ENCODE peak calls at places on chromosomes 6 and 20, in six cellular contexts. Y, J, S, A, K and X are unnamed samples.

GRCh38 chr6:26284537-26285142 is 80.4 kb upstream of the BTN3A2 start:
- DNase-seq in Y (peak), A (peak), S (peak), J (peak), K (peak), X (no peak)

GRCh38 chr6:52839124-52840055 is 1.2 kb downstream of the GSTA5 start:
- DNase-seq in K (peak), Y (peak), J (peak), S (peak), A (peak), X (no peak)

GRCh38 chr6:155404937-155405336 is 50.7 kb downstream of the NOX3 start:
- DNase-seq in K (no peak), J (no peak), Y (no peak), A (no peak), S (no peak), X (no peak)

GRCh38 chr20:61500791-61501321 is 248.8 kb downstream of the CDH4 start:
- DNase-seq in J (peak), A (peak), Y (no peak), K (peak), S (no peak), X (no peak)

GRCh38 chr6:97669191-97669651 is 386.2 kb upstream of the MMS22L start:
- DNase-seq in S (no peak), A (no peak), J (peak), K (peak), Y (no peak), X (no peak)

GRCh38 chr6:159897603-159898002 is 6.8 kb downstream of the MAS1 start:
- DNase-seq in Y (no peak), S (no peak), K (no peak), A (no peak), J (no peak), X (no peak)

GRCh38 chr20:32155017-32155965 is 45.8 kb downstream of the TM9SF4 start:
- DNase-seq in Y (peak), J (peak), S (peak), A (peak), K (peak), X (peak)

GRCh38 chr6:126600258-126600916 is 260.5 kb downstream of the CENPW start:
- DNase-seq in J (no peak), K (no peak), Y (no peak), S (no peak), A (no peak), X (no peak)

GRCh38 chr6:1789092-1789491 is 179.4 kb downstream of the FOXC1 start:
- DNase-seq in Y (no peak), J (peak), A (peak), S (no peak), K (peak), X (no peak)

GRCh38 chr6:36833182-36833789 is 6.0 kb downstream of the CPNE5 start:
- DNase-seq in Y (no peak), A (no peak), K (no peak), S (no peak), J (no peak), X (no peak)

GRCh38 chr20:10119336-10119735 is 84.5 kb downstream of the ANKEF1 start:
- DNase-seq in J (no peak), S (no peak), Y (peak), K (no peak), A (no peak), X (no peak)

GRCh38 chr6:123745877-123746276 is 57.8 kb upstream of the NKAIN2 start:
- DNase-seq in Y (peak), S (no peak), J (peak), A (peak), K (peak), X (no peak)

GRCh38 chr6:109897025-109897424 is 81.1 kb upstream of the GPR6 start:
- DNase-seq in J (peak), A (no peak), K (no peak), Y (no peak), S (no peak), X (no peak)

GRCh38 chr20:31606928-31607639 is 2.0 kb downstream of the ID1 start:
- DNase-seq in K (peak), A (peak), J (peak), Y (peak), S (peak), X (no peak)

GRCh38 chr6:118876814-118877213 is 17.1 kb upstream of the ASF1A start:
- DNase-seq in Y (no peak), J (peak), S (peak), A (peak), K (peak), X (no peak)

GRCh38 chr20:2767768-2768631 is 32.4 kb downstream of the CPXM1 start:
- DNase-seq in J (peak), A (peak), Y (peak), S (peak), K (peak), X (peak)

GRCh38 chr6:37554480-37554819 is 54.8 kb upstream of the CCDC167 start:
- DNase-seq in J (peak), Y (no peak), S (peak), K (peak), A (no peak), X (no peak)

GRCh38 chr6:16471222-16471784 is 232.9 kb downstream of the GMPR start:
- DNase-seq in S (no peak), Y (no peak), K (no peak), A (no peak), J (peak), X (no peak)

GRCh38 chr6:28254340-28254618 is 2.2 kb upstream of the ZKSCAN4 start:
- DNase-seq in A (no peak), J (no peak), Y (no peak), S (no peak), K (no peak), X (no peak)
- TF ChIP-seq CTCF in A (no peak), J (no peak), Y (no peak), S (no peak), K (no peak), X (no peak)

DNA sequence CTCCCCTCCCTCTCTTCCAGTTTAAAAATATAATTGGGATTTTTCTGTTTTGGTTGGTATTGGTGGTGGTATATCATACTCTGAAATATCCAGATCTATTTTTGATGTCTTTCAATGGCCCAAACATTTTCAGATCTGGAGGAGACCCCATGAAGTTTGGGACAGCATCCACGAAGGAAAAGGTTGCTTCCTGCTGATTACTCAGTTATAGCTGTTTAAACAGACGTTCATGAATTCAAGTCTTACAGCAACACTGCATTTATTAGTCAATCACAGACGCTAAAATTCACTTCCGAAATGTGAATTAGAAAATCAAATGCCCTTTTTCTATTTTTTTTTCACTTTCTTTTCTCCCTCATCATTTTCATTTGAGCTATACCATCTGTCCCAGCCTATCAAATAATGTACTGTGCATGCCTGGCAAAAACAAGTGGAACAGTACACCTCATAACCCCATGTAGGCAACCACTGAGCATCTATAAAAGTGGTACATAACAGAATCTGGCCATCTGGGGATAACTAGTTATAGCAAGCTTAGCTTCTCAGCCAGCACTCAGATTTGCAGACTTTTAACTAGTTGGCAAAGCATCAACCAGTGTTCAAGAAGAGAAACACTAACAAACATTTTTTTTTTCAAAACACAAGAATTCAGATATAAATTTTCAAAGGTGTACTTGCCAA is 124.5 kb downstream of the HIVEP2 start:
- DNase-seq in Y (no peak), J (no peak), K (no peak), S (no peak), A (no peak), X (no peak)
- H3K4me3 ChIP-seq in Y (no peak), J (peak), K (peak), S (no peak), A (peak), X (no peak)

GRCh38 chr20:6086868-6087267 is 33.0 kb upstream of the LRRN4 start:
- DNase-seq in A (no peak), Y (peak), J (no peak), S (no peak), K (peak), X (no peak)
- TF ChIP-seq CTCF in A (no peak), Y (no peak), J (no peak), S (no peak), K (no peak), X (no peak)

DNA sequence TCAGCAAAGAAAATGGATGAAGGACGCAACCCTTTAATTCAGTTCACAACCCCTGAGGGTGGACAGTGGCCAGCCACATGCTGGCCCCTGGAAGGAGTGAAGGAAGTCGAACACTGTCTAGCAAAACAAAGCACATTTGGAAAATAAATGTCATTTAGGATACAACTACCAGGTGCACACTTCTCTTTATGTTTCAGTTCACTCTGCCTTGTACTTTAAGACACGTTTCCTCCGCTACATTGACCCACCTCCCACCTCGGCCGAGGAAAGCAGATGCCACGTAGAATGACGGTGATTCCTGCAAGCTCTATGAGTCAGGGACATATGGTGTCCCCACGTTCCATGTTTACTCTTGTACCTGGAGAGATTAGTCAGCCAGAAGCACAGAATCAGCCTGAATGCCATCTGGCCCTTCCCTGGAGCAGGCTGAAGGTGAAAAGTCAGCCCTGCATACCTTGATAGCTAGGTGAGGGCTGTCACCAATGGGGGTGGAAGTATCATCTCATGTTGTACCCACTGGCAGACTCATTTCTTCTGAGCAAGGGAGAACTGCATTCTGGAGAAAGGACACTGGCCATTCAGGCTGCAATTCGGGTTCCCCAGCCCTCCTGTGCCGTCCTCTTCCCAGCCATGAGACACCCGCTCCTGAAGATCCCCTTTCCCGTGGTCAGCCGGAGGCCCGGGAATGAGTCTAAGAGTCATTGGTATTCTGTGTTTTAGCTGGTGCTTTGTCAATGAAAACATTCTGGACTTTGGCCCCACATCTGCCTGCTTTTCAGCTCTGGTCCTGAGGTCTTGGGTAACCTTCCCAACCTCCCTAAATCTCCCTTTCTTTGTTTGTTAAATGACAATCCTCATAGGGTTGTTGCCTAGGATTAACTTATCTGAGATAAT is 60.6 kb downstream of the FOXA2 start:
- DNase-seq in S (peak), A (no peak), K (no peak), J (no peak), Y (peak), X (no peak)
- H3K4me3 ChIP-seq in S (no peak), A (no peak), K (no peak), J (no peak), Y (no peak), X (no peak)

DNA sequence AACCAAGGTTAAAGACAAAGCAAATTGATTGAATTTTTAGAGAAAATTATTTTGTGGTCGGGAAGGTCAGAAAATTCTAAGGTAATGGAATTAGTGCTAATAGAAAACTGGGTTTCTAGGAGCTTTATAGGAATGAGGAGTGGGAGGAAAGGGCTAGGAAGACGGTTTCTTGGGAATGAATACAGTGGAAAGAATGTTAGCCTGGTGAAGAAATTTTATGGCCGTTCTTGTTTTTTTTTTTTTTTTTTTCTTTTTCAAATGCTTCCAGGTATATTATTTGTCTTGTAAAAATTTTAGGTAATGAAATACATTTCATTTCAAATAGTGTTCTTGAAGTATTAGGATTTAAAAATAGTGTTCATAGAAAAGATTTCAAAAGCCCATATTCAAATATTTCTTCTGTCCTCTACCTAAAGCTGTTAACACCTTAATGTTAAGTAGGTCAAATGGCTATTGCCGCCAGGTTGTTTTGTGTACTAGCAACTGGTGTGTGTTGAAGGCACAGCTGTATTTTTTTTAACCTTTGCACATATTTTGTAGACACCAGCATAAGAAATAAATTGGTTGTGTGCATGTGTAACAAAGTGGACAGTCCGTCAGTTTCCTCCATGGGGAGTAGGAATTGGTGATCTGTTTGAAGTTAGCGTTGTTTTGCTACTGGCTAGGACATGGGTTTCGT is 32.3 kb downstream of the AFDN start:
- DNase-seq in J (peak), K (no peak), S (no peak), A (no peak), Y (no peak), X (no peak)
- TF ChIP-seq CTCF in J (no peak), K (no peak), S (no peak), A (no peak), Y (no peak), X (no peak)

DNA sequence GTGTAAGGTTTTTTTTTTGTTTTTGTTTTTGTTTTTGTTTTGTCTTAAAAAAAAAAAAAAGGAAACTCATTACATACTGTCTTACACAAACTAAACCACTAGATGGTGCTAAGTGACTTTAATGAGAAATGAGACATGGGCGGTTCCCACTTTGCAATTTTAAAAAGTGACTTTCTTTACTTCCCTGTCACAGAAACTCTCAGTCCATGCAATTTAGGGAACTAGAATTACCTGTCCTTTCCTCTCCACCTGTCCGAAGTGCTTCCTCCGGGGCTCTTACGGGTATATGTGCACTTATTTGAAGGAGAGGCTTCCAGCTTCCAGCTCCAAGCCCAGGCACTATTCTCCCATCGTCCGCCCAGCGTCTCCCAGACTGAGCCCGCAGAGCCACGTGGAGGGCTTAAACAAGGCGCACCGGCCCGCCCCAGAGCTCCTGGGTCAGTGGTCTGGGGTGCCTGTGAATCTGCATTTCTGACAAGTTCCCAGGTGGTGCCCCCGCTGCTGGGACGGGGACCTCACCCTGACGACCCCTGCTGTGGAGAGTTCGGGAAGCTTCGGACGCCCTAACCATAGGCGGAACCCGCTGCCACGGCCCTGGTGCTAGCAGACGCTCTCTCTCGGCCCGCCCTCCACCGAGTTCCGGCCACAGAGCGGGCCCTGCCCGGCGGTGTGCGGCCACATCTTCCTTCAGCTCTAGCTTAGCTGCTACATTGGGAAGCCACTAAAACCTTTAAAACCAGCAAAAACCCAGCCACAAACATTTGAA is 26.1 kb downstream of the BFSP1 start:
- DNase-seq in Y (peak), A (peak), K (peak), S (peak), J (peak), X (no peak)
- H3K4me3 ChIP-seq in Y (peak), A (peak), K (peak), S (peak), J (peak), X (peak)

GRCh38 chr6:116012966-116013365 is 47.7 kb downstream of the FRK start:
- DNase-seq in J (peak), A (no peak), Y (peak), S (peak), K (no peak), X (no peak)
- TF ChIP-seq CTCF in J (no peak), A (no peak), Y (no peak), S (no peak), K (no peak), X (no peak)

GRCh38 chr6:77463308-77463880 is at the start of gene HTR1B:
- DNase-seq in S (no peak), A (no peak), Y (no peak), J (peak), K (no peak), X (no peak)

GRCh38 chr6:77461796-77462195 is 1.5 kb downstream of the HTR1B start:
- DNase-seq in A (no peak), J (no peak), Y (no peak), K (no peak), S (no peak), X (no peak)

GRCh38 chr6:77462359-77463307 is 658 bp downstream of the HTR1B start:
- DNase-seq in A (no peak), K (no peak), J (peak), Y (no peak), S (no peak), X (no peak)

GRCh38 chr6:77466055-77467028 is 3.1 kb upstream of the HTR1B start:
- DNase-seq in J (peak), A (peak), K (peak), Y (peak), S (peak), X (no peak)

DNA sequence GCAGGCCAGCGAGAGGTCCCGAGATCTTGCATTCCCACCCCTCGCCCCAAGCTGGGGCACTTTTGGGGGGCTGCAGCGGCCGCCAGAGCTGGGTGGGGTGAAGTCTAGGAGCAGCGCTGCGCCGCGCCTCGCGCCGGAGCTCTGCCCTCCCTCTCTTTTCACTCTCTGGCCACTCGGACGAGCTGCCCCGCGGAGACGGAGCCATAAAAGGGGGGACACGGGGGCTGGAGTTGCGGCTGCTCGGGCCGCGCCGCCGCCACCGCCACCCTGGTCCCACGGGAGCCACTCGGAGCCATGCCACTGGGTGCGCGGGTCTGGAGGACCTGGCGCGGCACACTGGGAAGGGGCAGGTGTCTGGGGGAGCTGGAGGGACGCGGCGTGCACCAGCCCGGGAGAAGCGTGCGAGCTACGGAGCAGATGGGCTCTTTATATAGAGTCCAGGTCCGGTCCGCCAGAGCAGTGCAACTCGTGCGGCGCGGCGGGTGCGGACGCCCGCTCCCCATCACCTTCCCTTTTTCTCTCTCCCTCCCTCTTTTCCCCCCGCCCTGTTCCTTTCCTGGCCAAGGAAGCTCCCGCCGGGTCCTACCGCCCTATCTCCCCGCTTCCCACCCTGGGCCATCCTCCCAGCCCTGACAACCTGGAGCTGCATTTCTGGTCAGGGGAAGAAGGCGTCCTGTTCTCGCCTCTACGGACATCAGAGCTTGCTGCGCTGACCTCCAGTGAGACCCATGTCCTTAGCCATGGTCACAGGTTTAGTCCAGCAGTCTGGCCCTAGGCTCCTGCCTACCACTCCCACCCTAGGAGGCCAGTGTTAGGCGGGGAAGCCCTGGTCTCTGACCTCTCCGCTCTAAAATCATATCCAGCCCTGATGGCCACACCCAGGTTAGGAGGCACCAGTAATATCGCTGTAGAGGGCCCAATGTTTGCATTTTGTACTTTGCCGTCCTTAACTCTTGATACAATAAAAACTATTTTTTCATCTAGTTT is 883 bp upstream of the HTR1B start:
- DNase-seq in A (no peak), K (no peak), J (no peak), Y (no peak), S (no peak), X (no peak)
- H3K4me3 ChIP-seq in A (peak), K (peak), J (peak), Y (peak), S (no peak), X (peak)

GRCh38 chr20:36632147-36632486 is 13.9 kb downstream of the SLA2 start:
- DNase-seq in K (no peak), Y (no peak), S (no peak), A (no peak), J (no peak), X (no peak)

GRCh38 chr20:36633285-36633772 is 12.7 kb downstream of the SLA2 start:
- DNase-seq in K (no peak), Y (no peak), S (no peak), J (no peak), A (no peak), X (no peak)

GRCh38 chr20:36631651-36632050 is 14.3 kb downstream of the SLA2 start:
- DNase-seq in S (no peak), A (no peak), Y (peak), K (peak), J (no peak), X (no peak)

GRCh38 chr20:36634342-36634741 is 11.7 kb downstream of the SLA2 start:
- DNase-seq in K (no peak), S (no peak), A (no peak), J (no peak), Y (no peak), X (no peak)

GRCh38 chr20:36632487-36633284 is 13.3 kb downstream of the SLA2 start:
- DNase-seq in K (no peak), J (no peak), A (no peak), Y (no peak), S (no peak), X (no peak)
- TF ChIP-seq CTCF in K (no peak), J (no peak), A (no peak), Y (no peak), S (no peak), X (no peak)